ENCODE peak calls at places on chromosomes 16 and 17, in six cellular contexts. One of them, this sample, is unnamed. For H3K27me3, the result is how much of the 10 kb centered on the place peaks cover.

GRCh38 chr16:3188675-3188924 is 596 bp downstream of the OR1F1 start:
- DNase-seq in hepatocyte: no peak
- DNase-seq in transverse colon: no peak
- DNase-seq in CD8-positive, alpha-beta T cell: no peak
- DNase-seq in tibial nerve: no peak
- DNase-seq in sigmoid colon: no peak
- DNase-seq in this sample: no peak

GRCh38 chr16:89784409-89784808 is 32.0 kb downstream of the FANCA start:
- DNase-seq in hepatocyte: no peak
- DNase-seq in transverse colon: no peak
- DNase-seq in CD8-positive, alpha-beta T cell: no peak
- DNase-seq in tibial nerve: no peak
- DNase-seq in sigmoid colon: no peak
- DNase-seq in this sample: no peak

GRCh38 chr17:45143101-45143670 is 5.1 kb upstream of the HEXIM1 start:
- DNase-seq in hepatocyte: no peak
- DNase-seq in transverse colon: no peak
- DNase-seq in CD8-positive, alpha-beta T cell: no peak
- DNase-seq in tibial nerve: no peak
- DNase-seq in sigmoid colon: no peak
- DNase-seq in this sample: no peak

GRCh38 chr16:64269756-64270155 is 852.1 kb downstream of the CDH11 start:
- DNase-seq in hepatocyte: no peak
- DNase-seq in transverse colon: no peak
- DNase-seq in CD8-positive, alpha-beta T cell: no peak
- DNase-seq in tibial nerve: no peak
- DNase-seq in sigmoid colon: no peak
- DNase-seq in this sample: no peak

GRCh38 chr16:56382901-56383355 is 42.4 kb downstream of the AMFR start:
- DNase-seq in hepatocyte: no peak
- DNase-seq in transverse colon: no peak
- DNase-seq in CD8-positive, alpha-beta T cell: no peak
- DNase-seq in tibial nerve: no peak
- DNase-seq in sigmoid colon: no peak
- DNase-seq in this sample: no peak

GRCh38 chr16:29825145-29826044 is 5.1 kb downstream of the MVP start:
- DNase-seq in hepatocyte: no peak
- DNase-seq in transverse colon: peak
- DNase-seq in CD8-positive, alpha-beta T cell: no peak
- DNase-seq in tibial nerve: no peak
- DNase-seq in sigmoid colon: peak
- DNase-seq in this sample: no peak

GRCh38 chr17:38430316-38430715 is 2.1 kb downstream of the ARHGAP23 start:
- DNase-seq in hepatocyte: no peak
- DNase-seq in transverse colon: no peak
- DNase-seq in CD8-positive, alpha-beta T cell: no peak
- DNase-seq in tibial nerve: no peak
- DNase-seq in sigmoid colon: no peak
- DNase-seq in this sample: no peak

GRCh38 chr16:84825896-84826557 is 6.2 kb downstream of the CRISPLD2 start:
- DNase-seq in hepatocyte: no peak
- DNase-seq in transverse colon: no peak
- DNase-seq in CD8-positive, alpha-beta T cell: no peak
- DNase-seq in tibial nerve: no peak
- DNase-seq in sigmoid colon: peak
- DNase-seq in this sample: no peak

GRCh38 chr17:10314332-10314731 is 58.5 kb downstream of the MYH13 start:
- DNase-seq in hepatocyte: no peak
- DNase-seq in transverse colon: no peak
- DNase-seq in CD8-positive, alpha-beta T cell: no peak
- DNase-seq in tibial nerve: no peak
- DNase-seq in sigmoid colon: no peak
- DNase-seq in this sample: no peak

GRCh38 chr17:50908860-50909764 is 43.0 kb upstream of the TOB1 start:
- DNase-seq in hepatocyte: peak
- DNase-seq in transverse colon: no peak
- DNase-seq in CD8-positive, alpha-beta T cell: peak
- DNase-seq in tibial nerve: peak
- DNase-seq in sigmoid colon: no peak
- DNase-seq in this sample: no peak

GRCh38 chr16:24800586-24800985 is 45.2 kb upstream of the SLC5A11 start:
- DNase-seq in hepatocyte: no peak
- DNase-seq in transverse colon: no peak
- DNase-seq in CD8-positive, alpha-beta T cell: no peak
- DNase-seq in tibial nerve: no peak
- DNase-seq in sigmoid colon: no peak
- DNase-seq in this sample: no peak

GRCh38 chr16:79605999-79606398 is 5.5 kb upstream of the MAF start:
- DNase-seq in hepatocyte: peak
- DNase-seq in transverse colon: no peak
- DNase-seq in CD8-positive, alpha-beta T cell: no peak
- DNase-seq in tibial nerve: no peak
- DNase-seq in sigmoid colon: no peak
- DNase-seq in this sample: no peak

GRCh38 chr17:28567604-28568003 is 3.7 kb downstream of the PIGS start:
- DNase-seq in hepatocyte: no peak
- DNase-seq in transverse colon: no peak
- DNase-seq in CD8-positive, alpha-beta T cell: no peak
- DNase-seq in tibial nerve: no peak
- DNase-seq in sigmoid colon: no peak
- DNase-seq in this sample: no peak

GRCh38 chr16:56625943-56626654 is 518 bp downstream of the MT1E start:
- DNase-seq in hepatocyte: peak
- DNase-seq in transverse colon: peak
- DNase-seq in CD8-positive, alpha-beta T cell: no peak
- DNase-seq in tibial nerve: no peak
- DNase-seq in sigmoid colon: peak
- DNase-seq in this sample: peak

GRCh38 chr16:73879621-73880020 is 417.0 kb upstream of the PSMD7 start:
- DNase-seq in hepatocyte: no peak
- DNase-seq in transverse colon: no peak
- DNase-seq in CD8-positive, alpha-beta T cell: no peak
- DNase-seq in tibial nerve: no peak
- DNase-seq in sigmoid colon: no peak
- DNase-seq in this sample: no peak

GRCh38 chr17:37299257-37299985 is 76.4 kb upstream of the C17orf78 start:
- DNase-seq in hepatocyte: peak
- DNase-seq in transverse colon: no peak
- DNase-seq in CD8-positive, alpha-beta T cell: no peak
- DNase-seq in tibial nerve: no peak
- DNase-seq in sigmoid colon: no peak
- DNase-seq in this sample: no peak

GRCh38 chr16:2210386-2211365 is at the start of gene BRICD5:
- DNase-seq in hepatocyte: no peak
- DNase-seq in transverse colon: no peak
- DNase-seq in CD8-positive, alpha-beta T cell: no peak
- DNase-seq in tibial nerve: no peak
- DNase-seq in sigmoid colon: no peak
- DNase-seq in this sample: no peak

GRCh38 chr17:69111794-69112193 is 29.9 kb downstream of the ABCA6 start:
- DNase-seq in hepatocyte: no peak
- DNase-seq in transverse colon: no peak
- DNase-seq in CD8-positive, alpha-beta T cell: no peak
- DNase-seq in tibial nerve: no peak
- DNase-seq in sigmoid colon: no peak
- DNase-seq in this sample: no peak

GRCh38 chr16:81291117-81291516 is 23.6 kb upstream of the GAN start:
- DNase-seq in hepatocyte: no peak
- DNase-seq in transverse colon: no peak
- DNase-seq in CD8-positive, alpha-beta T cell: no peak
- DNase-seq in tibial nerve: no peak
- DNase-seq in sigmoid colon: no peak
- DNase-seq in this sample: no peak

GRCh38 chr16:81296631-81297030 is 18.1 kb upstream of the GAN start:
- DNase-seq in hepatocyte: no peak
- DNase-seq in transverse colon: no peak
- DNase-seq in CD8-positive, alpha-beta T cell: no peak
- DNase-seq in tibial nerve: no peak
- DNase-seq in sigmoid colon: no peak
- DNase-seq in this sample: no peak

GRCh38 chr16:81293909-81294802 is 20.6 kb upstream of the GAN start:
- DNase-seq in hepatocyte: peak
- DNase-seq in transverse colon: no peak
- DNase-seq in CD8-positive, alpha-beta T cell: no peak
- DNase-seq in tibial nerve: no peak
- DNase-seq in sigmoid colon: no peak
- DNase-seq in this sample: no peak

DNA sequence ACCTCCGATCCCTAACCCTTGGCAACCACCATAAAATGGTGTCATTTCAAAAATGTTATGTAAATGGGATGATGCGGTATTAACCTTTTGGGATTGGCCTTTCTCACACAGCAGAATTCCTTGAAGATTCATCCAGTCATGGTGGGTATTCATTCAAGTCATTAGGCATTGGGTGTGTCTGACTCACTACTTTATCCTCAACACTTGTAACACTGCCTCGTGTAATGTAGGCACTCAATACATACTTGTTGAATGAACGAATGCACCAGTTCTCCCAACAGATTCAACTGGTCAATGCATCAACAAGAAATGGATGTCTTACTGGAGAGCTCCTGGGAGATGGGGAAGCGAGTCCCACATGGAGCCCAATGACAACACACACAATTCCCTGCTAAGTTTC is 21.8 kb upstream of the GAN start:
- DNase-seq in hepatocyte: no peak
- DNase-seq in transverse colon: no peak
- DNase-seq in CD8-positive, alpha-beta T cell: no peak
- DNase-seq in tibial nerve: no peak
- DNase-seq in sigmoid colon: no peak
- DNase-seq in this sample: no peak
- H3K4me3 ChIP-seq in hepatocyte: no peak
- H3K4me3 ChIP-seq in transverse colon: no peak
- H3K4me3 ChIP-seq in CD8-positive, alpha-beta T cell: no peak
- H3K4me3 ChIP-seq in tibial nerve: no peak
- H3K4me3 ChIP-seq in sigmoid colon: no peak
- H3K4me3 ChIP-seq in this sample: no peak

DNA sequence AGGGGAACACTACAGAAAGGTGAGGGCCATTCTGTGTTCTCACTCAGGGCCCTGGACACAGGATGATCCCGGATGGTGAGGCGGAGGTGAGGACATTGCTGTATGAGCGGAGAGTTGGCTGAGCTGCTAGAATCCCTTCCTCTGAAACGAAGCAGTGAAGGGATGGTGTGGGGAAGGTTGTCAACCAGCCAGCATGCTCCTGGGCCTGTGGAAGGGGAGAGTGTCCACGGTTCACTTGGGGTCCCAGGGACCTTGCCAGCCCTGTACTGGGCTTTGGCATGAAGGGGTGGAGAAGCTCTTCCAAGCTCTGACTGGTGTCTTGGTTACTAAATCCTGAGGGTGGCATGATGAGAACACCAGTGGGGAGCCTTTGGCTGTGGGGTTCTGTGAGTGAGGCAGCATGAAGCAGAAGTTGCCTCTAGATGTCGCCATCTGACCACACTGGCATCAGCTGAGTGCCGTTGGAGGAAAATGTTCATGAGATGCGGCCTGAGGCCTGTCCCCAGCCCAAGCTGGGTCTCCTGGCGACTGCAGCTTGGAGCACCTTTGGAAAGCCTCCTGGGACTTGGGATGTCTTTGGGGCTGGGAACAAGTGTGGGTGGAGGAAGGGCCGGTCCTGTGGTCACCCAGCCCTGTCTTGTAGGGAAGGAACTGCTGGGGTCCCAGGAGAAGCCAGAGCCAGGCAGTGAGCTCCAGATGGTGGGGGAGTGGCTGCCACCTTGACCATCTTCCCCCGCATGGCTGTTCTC is 14.8 kb downstream of the PDP2 start:
- DNase-seq in hepatocyte: peak
- DNase-seq in transverse colon: peak
- DNase-seq in CD8-positive, alpha-beta T cell: peak
- DNase-seq in tibial nerve: peak
- DNase-seq in sigmoid colon: peak
- DNase-seq in this sample: peak
- TF ChIP-seq CTCF in hepatocyte: peak
- TF ChIP-seq CTCF in transverse colon: peak
- TF ChIP-seq CTCF in CD8-positive, alpha-beta T cell: peak
- TF ChIP-seq CTCF in tibial nerve: peak
- TF ChIP-seq CTCF in sigmoid colon: peak
- TF ChIP-seq CTCF in this sample: peak

DNA sequence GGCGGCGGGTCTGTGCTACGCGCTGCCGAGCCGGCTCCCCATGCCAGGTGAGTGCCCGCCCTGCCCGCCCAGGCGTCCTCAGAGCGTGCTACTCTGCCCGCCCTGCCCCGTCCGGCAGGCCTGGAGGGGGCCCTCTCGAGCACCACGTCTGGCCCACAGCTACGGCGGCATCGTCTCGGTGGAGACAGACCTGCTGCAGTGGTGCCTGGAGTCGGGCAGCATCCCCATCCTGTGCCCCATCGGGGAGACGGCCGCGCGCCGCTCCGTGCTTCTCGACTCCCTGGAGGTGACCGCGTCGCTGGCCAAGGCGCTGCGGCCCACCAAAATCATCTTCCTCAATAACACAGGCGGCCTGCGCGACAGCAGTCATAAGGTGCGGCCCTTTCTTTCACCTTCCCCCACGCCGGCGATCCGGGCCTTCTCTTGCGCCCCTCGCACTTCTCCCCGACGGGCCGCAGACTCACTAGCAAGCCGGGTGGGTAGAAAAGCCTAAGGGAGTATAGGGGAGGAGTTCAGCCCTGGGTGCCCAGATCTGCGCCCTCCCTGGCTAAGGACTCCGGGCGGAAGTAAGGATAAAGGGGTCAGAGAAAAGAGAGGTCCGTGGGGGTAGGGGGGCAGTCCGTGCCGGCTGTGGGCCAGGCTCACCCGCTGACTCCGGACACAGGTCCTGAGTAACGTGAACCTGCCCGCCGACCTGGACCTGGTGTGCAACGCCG is 1.6 kb downstream of the NAGS start:
- DNase-seq in hepatocyte: peak
- DNase-seq in transverse colon: peak
- DNase-seq in CD8-positive, alpha-beta T cell: no peak
- DNase-seq in tibial nerve: no peak
- DNase-seq in sigmoid colon: no peak
- DNase-seq in this sample: peak
- H3K27me3 ChIP-seq in hepatocyte: under half
- H3K27me3 ChIP-seq in transverse colon: under half
- H3K27me3 ChIP-seq in CD8-positive, alpha-beta T cell: under half
- H3K27me3 ChIP-seq in tibial nerve: half or more
- H3K27me3 ChIP-seq in sigmoid colon: half or more
- H3K27me3 ChIP-seq in this sample: under half

DNA sequence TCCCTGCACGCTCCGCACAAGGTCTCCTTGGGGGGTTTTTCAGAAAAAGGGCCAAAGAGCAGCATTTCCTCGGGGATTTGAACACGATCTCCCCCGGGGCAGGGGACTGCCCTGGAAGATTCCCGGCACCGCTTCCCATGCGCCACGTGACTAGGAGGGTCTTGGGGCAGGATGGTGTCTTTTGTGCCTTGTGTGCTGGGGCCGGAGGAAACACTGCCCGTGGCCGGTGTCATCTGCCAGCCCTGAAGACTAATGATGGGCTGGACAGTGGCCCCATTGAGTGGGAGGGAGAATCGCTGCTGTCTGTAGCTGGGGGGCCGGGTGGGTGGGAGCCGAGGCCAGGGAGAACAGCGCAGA is 315.1 kb downstream of the SEC14L1 start:
- DNase-seq in hepatocyte: no peak
- DNase-seq in transverse colon: no peak
- DNase-seq in CD8-positive, alpha-beta T cell: no peak
- DNase-seq in tibial nerve: no peak
- DNase-seq in sigmoid colon: no peak
- DNase-seq in this sample: no peak
- H3K4me3 ChIP-seq in hepatocyte: no peak
- H3K4me3 ChIP-seq in transverse colon: peak
- H3K4me3 ChIP-seq in CD8-positive, alpha-beta T cell: peak
- H3K4me3 ChIP-seq in tibial nerve: no peak
- H3K4me3 ChIP-seq in sigmoid colon: no peak
- H3K4me3 ChIP-seq in this sample: no peak

This sample was measured in tibial artery.